ENCODE peak calls at places on chromosome 16, in seven cellular contexts. R is mesenchymal stem cell, A is transverse colon, J is astrocyte of the spinal cord, P is AG04450, C is breast epithelium, Y is hepatocyte. B is an unnamed sample.

GRCh38 chr16:69311533-69312388 is 611 bp downstream of the VPS4A start:
- DNase-seq in A (peak; percentile 46), C (peak; percentile 24), P (no peak), J (peak; percentile 27), Y (peak; percentile 63), R (peak; percentile 50), B (no peak)

GRCh38 chr16:23518435-23518891 is 8.2 kb upstream of the GGA2 start:
- DNase-seq in R (no peak), A (no peak), P (no peak), Y (no peak), J (peak; percentile 6), C (no peak), B (no peak)

GRCh38 chr16:50315346-50315997 is 49.1 kb downstream of the ADCY7 start:
- DNase-seq in J (peak; percentile 34), R (no peak), Y (peak; percentile 10), C (peak; percentile 14), P (no peak), A (peak; percentile 5), B (no peak)

GRCh38 chr16:3643095-3643730 is 11.3 kb upstream of the DNASE1 start:
- DNase-seq in R (no peak), A (no peak), C (no peak), P (no peak), J (no peak), Y (peak; percentile 4), B (no peak)

GRCh38 chr16:27426423-27427408 is 24.7 kb downstream of the IL21R start:
- DNase-seq in R (peak; percentile 78), C (peak; percentile 22), J (peak; percentile 91), Y (no peak), P (peak; percentile 71), A (peak; percentile 38), B (no peak)

GRCh38 chr16:66949472-66949871 is 11.6 kb upstream of the CES3 start:
- DNase-seq in A (no peak), J (no peak), R (no peak), Y (no peak), P (no peak), C (no peak), B (no peak)

GRCh38 chr16:65519402-65519801 is 397.5 kb upstream of the CDH11 start:
- DNase-seq in Y (no peak), A (no peak), R (no peak), J (no peak), C (no peak), P (no peak), B (no peak)

GRCh38 chr16:3982216-3982615 is 101.7 kb upstream of the CREBBP start:
- DNase-seq in J (no peak), R (no peak), Y (no peak), P (no peak), A (no peak), C (no peak), B (no peak)

GRCh38 chr16:2243031-2243528 is 6.8 kb downstream of the DNASE1L2 start:
- DNase-seq in C (no peak), R (no peak), P (no peak), J (no peak), A (no peak), Y (no peak), B (no peak)

GRCh38 chr16:79690159-79690558 is 89.6 kb upstream of the MAF start:
- DNase-seq in A (no peak), R (no peak), C (no peak), Y (no peak), J (no peak), P (no peak), B (no peak)

GRCh38 chr16:63945805-63946204 is 1176.1 kb downstream of the CDH11 start:
- DNase-seq in P (no peak), J (peak; percentile 1), R (no peak), A (no peak), C (no peak), Y (no peak), B (no peak)

GRCh38 chr16:23174622-23175021 is 7.9 kb upstream of the SCNN1G start:
- DNase-seq in A (no peak), Y (peak; percentile 34), P (no peak), R (peak; percentile 16), J (peak; percentile 24), C (no peak), B (no peak)

GRCh38 chr16:46822270-46822669 is 8.7 kb downstream of the C16orf87 start:
- DNase-seq in Y (no peak), A (no peak), C (no peak), P (peak; percentile 36), J (peak; percentile 74), R (peak; percentile 62), B (no peak)

GRCh38 chr16:10787304-10787703 is 31.3 kb downstream of the TVP23A start:
- DNase-seq in C (no peak), Y (no peak), R (no peak), A (no peak), J (no peak), P (no peak), B (no peak)

GRCh38 chr16:14510939-14511797 is 118.9 kb downstream of the PARN start:
- DNase-seq in A (no peak), J (peak; percentile 81), Y (no peak), R (peak; percentile 59), C (no peak), P (no peak), B (no peak)

GRCh38 chr16:9567674-9568073 is 476.2 kb downstream of the HAPSTR1 start:
- DNase-seq in J (no peak), C (no peak), Y (peak; percentile 18), P (no peak), R (no peak), A (no peak), B (no peak)

DNA sequence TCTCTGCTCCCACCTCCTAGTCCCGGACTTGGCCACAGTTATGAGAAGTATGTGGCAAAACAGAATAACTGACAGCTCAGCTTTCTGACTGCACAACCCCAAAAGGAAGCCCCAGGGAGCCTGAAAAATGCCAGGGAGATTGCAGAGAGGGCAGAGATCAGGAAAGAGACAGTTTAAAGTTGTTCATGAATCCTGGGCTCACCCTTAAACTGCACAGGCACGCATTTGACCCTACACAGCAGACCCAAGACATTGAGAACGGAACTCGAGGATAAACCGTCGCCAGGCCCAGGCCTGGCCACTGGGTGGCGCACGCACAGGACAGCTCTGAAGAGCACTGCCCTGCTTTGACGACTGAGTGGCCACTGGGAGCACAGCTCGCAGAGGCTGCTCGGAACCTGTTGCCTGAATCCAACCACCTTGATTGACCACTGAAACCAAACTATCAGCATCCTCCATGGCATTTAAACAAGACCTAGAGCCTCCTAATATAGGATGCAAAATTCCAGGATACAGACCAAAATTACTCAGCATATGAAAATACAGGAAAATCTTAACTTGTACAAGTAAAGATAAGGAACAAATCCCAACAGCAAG is 114.0 kb downstream of the C16orf95 start:
- DNase-seq in A (peak; percentile 68), P (peak; percentile 42), Y (peak; percentile 77), C (no peak), J (peak; percentile 88), R (peak; percentile 88), B (no peak)
- H3K4me3 ChIP-seq in A (no peak overlapping the region), P (no peak overlapping the region), Y (no peak overlapping the region), C (no peak overlapping the region), J (no peak overlapping the region), R (no peak overlapping the region), B (no peak overlapping the region)

DNA sequence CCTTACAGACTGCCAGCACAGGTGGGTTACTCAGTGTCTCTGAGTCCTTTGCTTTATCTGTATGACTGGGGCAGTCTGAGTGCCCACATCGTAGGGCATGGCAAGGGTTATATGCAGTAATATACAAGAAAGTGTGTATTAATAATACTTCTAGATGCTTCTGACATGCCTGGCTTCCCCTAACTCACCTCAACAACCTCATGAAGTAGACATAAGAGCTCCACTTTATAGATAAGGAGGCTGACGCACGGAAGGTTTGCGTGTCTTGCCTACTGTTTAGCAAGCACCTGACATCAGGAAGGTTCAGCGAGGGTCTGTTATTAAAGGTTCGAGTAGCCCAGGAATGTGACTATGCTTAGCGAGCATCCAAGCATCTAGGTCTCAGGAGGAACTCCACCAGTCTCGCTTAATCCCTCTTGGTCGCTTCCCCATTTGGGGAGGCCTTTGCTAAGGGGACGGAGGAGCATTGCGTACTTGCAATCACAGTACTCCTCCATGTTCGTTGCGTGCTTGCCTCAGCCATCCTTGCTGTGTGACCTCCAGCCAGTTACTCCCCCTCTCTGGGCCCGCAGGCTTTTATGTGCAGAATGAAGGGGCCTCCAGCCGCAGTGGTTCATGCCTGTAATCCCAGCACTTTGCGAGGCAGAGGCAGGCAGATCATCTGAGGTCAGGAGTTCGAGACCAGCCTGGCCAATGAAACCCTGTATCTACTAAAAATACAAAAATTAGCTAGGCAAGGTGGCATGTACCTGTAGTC is 1.6 kb downstream of the KCNG4 start:
- DNase-seq in A (no peak), R (no peak), C (no peak), P (no peak), J (no peak), Y (no peak), B (no peak)
- H3K4me3 ChIP-seq in A (no peak overlapping the region), R (no peak overlapping the region), C (no peak overlapping the region), P (no peak overlapping the region), J (no peak overlapping the region), Y (no peak overlapping the region), B (no peak overlapping the region)

DNA sequence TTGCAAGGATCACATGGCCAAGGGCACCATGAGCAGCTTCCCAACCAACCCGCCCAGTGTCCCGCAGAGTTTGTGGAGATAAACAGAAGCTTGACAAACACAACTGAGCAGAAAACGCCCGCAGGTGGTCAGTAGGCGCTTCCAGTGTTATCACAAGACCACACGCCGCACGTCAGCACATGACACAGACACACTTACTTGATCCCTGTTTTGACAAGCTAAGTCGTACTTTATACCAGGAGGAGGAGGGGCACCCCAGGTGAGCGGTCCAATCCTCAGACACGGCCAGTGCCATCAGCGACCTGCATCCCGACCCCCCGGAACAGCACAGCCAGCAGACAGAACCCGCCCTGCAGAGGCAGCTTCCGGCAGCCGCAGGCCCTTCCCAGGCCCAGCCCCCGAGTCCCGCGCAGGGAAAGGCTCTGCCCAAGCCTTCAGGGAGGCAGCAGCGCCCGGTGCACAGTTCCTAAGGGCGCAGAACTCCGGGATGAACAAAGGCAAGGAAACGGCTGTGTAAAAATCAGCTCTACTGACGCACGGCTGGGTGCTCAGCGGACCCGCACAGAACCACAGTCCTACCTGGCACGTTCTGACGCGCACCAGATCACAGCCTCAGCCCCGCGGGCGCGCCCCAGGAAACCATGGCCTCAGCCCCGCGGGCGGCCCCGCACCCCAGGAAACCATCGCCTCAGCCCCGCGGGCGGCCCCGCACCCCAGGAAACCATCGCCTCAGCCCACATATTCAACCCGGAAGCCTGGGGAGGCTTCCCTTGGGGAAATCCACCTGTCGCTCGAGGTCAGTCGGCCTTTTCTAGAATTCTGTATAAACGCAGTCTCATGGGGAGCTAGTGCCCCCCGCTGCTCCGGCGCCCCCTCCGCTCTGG is 27.8 kb downstream of the AXIN1 start:
- DNase-seq in J (no peak), R (no peak), A (peak; percentile 42), Y (peak; percentile 43), C (no peak), P (no peak), B (no peak)
- H3K4me3 ChIP-seq in J (no peak overlapping the region), R (no peak overlapping the region), A (peak overlapping the region; percentile 24), Y (no peak overlapping the region), C (peak overlapping the region; percentile 23), P (no peak overlapping the region), B (peak overlapping the region; percentile 68)

GRCh38 chr16:70434489-70435260 is 4.2 kb downstream of the ST3GAL2 start:
- DNase-seq in Y (no peak), R (no peak), C (no peak), J (no peak), P (no peak), A (no peak), B (no peak)

GRCh38 chr16:70438325-70438982 is 446 bp downstream of the ST3GAL2 start:
- DNase-seq in R (no peak), C (no peak), P (no peak), Y (no peak), J (no peak), A (peak; percentile 37), B (no peak)

GRCh38 chr16:70438983-70439862 is at the start of gene ST3GAL2:
- DNase-seq in P (peak; percentile 84), R (peak; percentile 95), J (peak; percentile 97), C (peak; percentile 87), A (peak; percentile 93), Y (peak; percentile 97), B (no peak)

GRCh38 chr16:70437582-70438324 is 1.1 kb downstream of the ST3GAL2 start:
- DNase-seq in P (no peak), C (no peak), Y (no peak), A (no peak), J (peak; percentile 51), R (peak; percentile 75), B (no peak)

GRCh38 chr16:70437017-70437581 is 1.8 kb downstream of the ST3GAL2 start:
- DNase-seq in P (peak; percentile 77), R (peak; percentile 96), J (peak; percentile 92), A (no peak), C (no peak), Y (peak; percentile 72), B (no peak)
- H3K4me3 ChIP-seq in P (peak overlapping the region; percentile 72), R (no peak overlapping the region), J (peak overlapping the region; percentile 91), A (peak overlapping the region; percentile 67), C (peak overlapping the region; percentile 82), Y (no peak overlapping the region), B (peak overlapping the region; percentile 79)